ENCODE peak calls at places on chromosomes 1 and 21, in eight cellular contexts. One of them, this sample, is unnamed.

GRCh38 chr1:150562384-150563339 is 13.5 kb downstream of the ADAMTSL4 start:
- DNase-seq in non-pigmented ciliary epithelial cell: no peak
- DNase-seq in nucleus accumbens: no peak
- DNase-seq in retina: no peak
- DNase-seq in heart right ventricle: no peak
- DNase-seq in CD8-positive, alpha-beta memory T cell: peak
- DNase-seq in DMS 273 treated with DMSO at 0.1 percent for 48 hours: no peak
- DNase-seq in mesenteric fat pad: no peak
- DNase-seq in this sample: no peak

GRCh38 chr1:204826970-204827369 is 43.7 kb upstream of the NFASC start:
- DNase-seq in non-pigmented ciliary epithelial cell: no peak
- DNase-seq in nucleus accumbens: peak
- DNase-seq in retina: no peak
- DNase-seq in heart right ventricle: no peak
- DNase-seq in CD8-positive, alpha-beta memory T cell: no peak
- DNase-seq in DMS 273 treated with DMSO at 0.1 percent for 48 hours: no peak
- DNase-seq in mesenteric fat pad: no peak
- DNase-seq in this sample: no peak

GRCh38 chr1:27592600-27593340 is 11.2 kb downstream of the AHDC1 start:
- DNase-seq in non-pigmented ciliary epithelial cell: no peak
- DNase-seq in nucleus accumbens: no peak
- DNase-seq in retina: peak
- DNase-seq in heart right ventricle: no peak
- DNase-seq in CD8-positive, alpha-beta memory T cell: no peak
- DNase-seq in DMS 273 treated with DMSO at 0.1 percent for 48 hours: no peak
- DNase-seq in mesenteric fat pad: no peak
- DNase-seq in this sample: no peak

GRCh38 chr1:1048765-1049164 is 25.3 kb downstream of the RNF223 start:
- DNase-seq in non-pigmented ciliary epithelial cell: no peak
- DNase-seq in nucleus accumbens: no peak
- DNase-seq in retina: no peak
- DNase-seq in heart right ventricle: no peak
- DNase-seq in CD8-positive, alpha-beta memory T cell: no peak
- DNase-seq in DMS 273 treated with DMSO at 0.1 percent for 48 hours: no peak
- DNase-seq in mesenteric fat pad: no peak
- DNase-seq in this sample: no peak

GRCh38 chr1:176954242-176954641 is 210.3 kb downstream of the ASTN1 start:
- DNase-seq in non-pigmented ciliary epithelial cell: no peak
- DNase-seq in nucleus accumbens: no peak
- DNase-seq in retina: no peak
- DNase-seq in heart right ventricle: no peak
- DNase-seq in CD8-positive, alpha-beta memory T cell: no peak
- DNase-seq in DMS 273 treated with DMSO at 0.1 percent for 48 hours: no peak
- DNase-seq in mesenteric fat pad: no peak
- DNase-seq in this sample: no peak

GRCh38 chr1:19771350-19771749 is 28.4 kb downstream of the TMCO4 start:
- DNase-seq in non-pigmented ciliary epithelial cell: no peak
- DNase-seq in nucleus accumbens: no peak
- DNase-seq in retina: no peak
- DNase-seq in heart right ventricle: no peak
- DNase-seq in CD8-positive, alpha-beta memory T cell: no peak
- DNase-seq in DMS 273 treated with DMSO at 0.1 percent for 48 hours: no peak
- DNase-seq in mesenteric fat pad: no peak
- DNase-seq in this sample: no peak

GRCh38 chr1:205813755-205814058 is 709 bp upstream of the SLC41A1 start:
- DNase-seq in non-pigmented ciliary epithelial cell: no peak
- DNase-seq in nucleus accumbens: no peak
- DNase-seq in retina: no peak
- DNase-seq in heart right ventricle: no peak
- DNase-seq in CD8-positive, alpha-beta memory T cell: no peak
- DNase-seq in DMS 273 treated with DMSO at 0.1 percent for 48 hours: no peak
- DNase-seq in mesenteric fat pad: no peak
- DNase-seq in this sample: peak

GRCh38 chr1:184158911-184159701 is 107.6 kb downstream of the TSEN15 start:
- DNase-seq in non-pigmented ciliary epithelial cell: no peak
- DNase-seq in nucleus accumbens: no peak
- DNase-seq in retina: no peak
- DNase-seq in heart right ventricle: no peak
- DNase-seq in CD8-positive, alpha-beta memory T cell: no peak
- DNase-seq in DMS 273 treated with DMSO at 0.1 percent for 48 hours: no peak
- DNase-seq in mesenteric fat pad: no peak
- DNase-seq in this sample: no peak

GRCh38 chr21:36753556-36753955 is 54.6 kb downstream of the SIM2 start:
- DNase-seq in non-pigmented ciliary epithelial cell: peak
- DNase-seq in nucleus accumbens: no peak
- DNase-seq in retina: no peak
- DNase-seq in heart right ventricle: no peak
- DNase-seq in CD8-positive, alpha-beta memory T cell: no peak
- DNase-seq in DMS 273 treated with DMSO at 0.1 percent for 48 hours: no peak
- DNase-seq in mesenteric fat pad: no peak
- DNase-seq in this sample: peak

GRCh38 chr1:40661678-40662077 is 3.8 kb downstream of the RIMS3 start:
- DNase-seq in non-pigmented ciliary epithelial cell: no peak
- DNase-seq in nucleus accumbens: no peak
- DNase-seq in retina: no peak
- DNase-seq in heart right ventricle: no peak
- DNase-seq in CD8-positive, alpha-beta memory T cell: no peak
- DNase-seq in DMS 273 treated with DMSO at 0.1 percent for 48 hours: no peak
- DNase-seq in mesenteric fat pad: no peak
- DNase-seq in this sample: no peak

GRCh38 chr1:161305872-161306519 is 3.8 kb downstream of the MPZ start:
- DNase-seq in non-pigmented ciliary epithelial cell: no peak
- DNase-seq in nucleus accumbens: peak
- DNase-seq in retina: peak
- DNase-seq in heart right ventricle: peak
- DNase-seq in CD8-positive, alpha-beta memory T cell: peak
- DNase-seq in DMS 273 treated with DMSO at 0.1 percent for 48 hours: no peak
- DNase-seq in mesenteric fat pad: peak
- DNase-seq in this sample: peak

GRCh38 chr1:228794173-228794572 is 58.9 kb downstream of the RHOU start:
- DNase-seq in non-pigmented ciliary epithelial cell: no peak
- DNase-seq in nucleus accumbens: no peak
- DNase-seq in retina: no peak
- DNase-seq in heart right ventricle: no peak
- DNase-seq in CD8-positive, alpha-beta memory T cell: peak
- DNase-seq in DMS 273 treated with DMSO at 0.1 percent for 48 hours: no peak
- DNase-seq in mesenteric fat pad: no peak
- DNase-seq in this sample: peak

GRCh38 chr1:41882068-41882477 is 36.6 kb downstream of the HIVEP3 start:
- DNase-seq in non-pigmented ciliary epithelial cell: no peak
- DNase-seq in nucleus accumbens: no peak
- DNase-seq in retina: no peak
- DNase-seq in heart right ventricle: no peak
- DNase-seq in CD8-positive, alpha-beta memory T cell: no peak
- DNase-seq in DMS 273 treated with DMSO at 0.1 percent for 48 hours: no peak
- DNase-seq in mesenteric fat pad: peak
- DNase-seq in this sample: no peak

GRCh38 chr1:214404154-214404553 is 123.2 kb downstream of the SMYD2 start:
- DNase-seq in non-pigmented ciliary epithelial cell: peak
- DNase-seq in nucleus accumbens: no peak
- DNase-seq in retina: no peak
- DNase-seq in heart right ventricle: no peak
- DNase-seq in CD8-positive, alpha-beta memory T cell: no peak
- DNase-seq in DMS 273 treated with DMSO at 0.1 percent for 48 hours: no peak
- DNase-seq in mesenteric fat pad: no peak
- DNase-seq in this sample: peak

GRCh38 chr1:86429830-86430229 is 5.9 kb downstream of the CLCA2 start:
- DNase-seq in non-pigmented ciliary epithelial cell: peak
- DNase-seq in nucleus accumbens: no peak
- DNase-seq in retina: no peak
- DNase-seq in heart right ventricle: peak
- DNase-seq in CD8-positive, alpha-beta memory T cell: no peak
- DNase-seq in DMS 273 treated with DMSO at 0.1 percent for 48 hours: no peak
- DNase-seq in mesenteric fat pad: no peak
- DNase-seq in this sample: peak

GRCh38 chr1:160362168-160362941 is 4.5 kb upstream of the NHLH1 start:
- DNase-seq in non-pigmented ciliary epithelial cell: no peak
- DNase-seq in nucleus accumbens: no peak
- DNase-seq in retina: peak
- DNase-seq in heart right ventricle: no peak
- DNase-seq in CD8-positive, alpha-beta memory T cell: no peak
- DNase-seq in DMS 273 treated with DMSO at 0.1 percent for 48 hours: peak
- DNase-seq in mesenteric fat pad: no peak
- DNase-seq in this sample: no peak

GRCh38 chr21:45054927-45055612 is 19.3 kb upstream of the ADARB1 start:
- DNase-seq in non-pigmented ciliary epithelial cell: no peak
- DNase-seq in nucleus accumbens: no peak
- DNase-seq in retina: peak
- DNase-seq in heart right ventricle: no peak
- DNase-seq in CD8-positive, alpha-beta memory T cell: no peak
- DNase-seq in DMS 273 treated with DMSO at 0.1 percent for 48 hours: no peak
- DNase-seq in mesenteric fat pad: peak
- DNase-seq in this sample: no peak

GRCh38 chr1:17607644-17608581 is 68.4 kb downstream of the ARHGEF10L start:
- DNase-seq in non-pigmented ciliary epithelial cell: no peak
- DNase-seq in nucleus accumbens: no peak
- DNase-seq in retina: no peak
- DNase-seq in heart right ventricle: no peak
- DNase-seq in CD8-positive, alpha-beta memory T cell: no peak
- DNase-seq in DMS 273 treated with DMSO at 0.1 percent for 48 hours: no peak
- DNase-seq in mesenteric fat pad: no peak
- DNase-seq in this sample: no peak

GRCh38 chr1:244046907-244047738 is 4.0 kb upstream of the ZBTB18 start:
- DNase-seq in non-pigmented ciliary epithelial cell: no peak
- DNase-seq in nucleus accumbens: no peak
- DNase-seq in retina: peak
- DNase-seq in heart right ventricle: no peak
- DNase-seq in CD8-positive, alpha-beta memory T cell: peak
- DNase-seq in DMS 273 treated with DMSO at 0.1 percent for 48 hours: peak
- DNase-seq in mesenteric fat pad: no peak
- DNase-seq in this sample: peak

GRCh38 chr1:30525980-30526651 is 197.3 kb downstream of the MATN1 start:
- DNase-seq in non-pigmented ciliary epithelial cell: peak
- DNase-seq in nucleus accumbens: no peak
- DNase-seq in retina: no peak
- DNase-seq in heart right ventricle: peak
- DNase-seq in CD8-positive, alpha-beta memory T cell: no peak
- DNase-seq in DMS 273 treated with DMSO at 0.1 percent for 48 hours: peak
- DNase-seq in mesenteric fat pad: peak
- DNase-seq in this sample: peak

GRCh38 chr1:95650631-95651030 is 416.6 kb downstream of the RWDD3 start:
- DNase-seq in non-pigmented ciliary epithelial cell: no peak
- DNase-seq in nucleus accumbens: no peak
- DNase-seq in retina: no peak
- DNase-seq in heart right ventricle: no peak
- DNase-seq in CD8-positive, alpha-beta memory T cell: no peak
- DNase-seq in DMS 273 treated with DMSO at 0.1 percent for 48 hours: no peak
- DNase-seq in mesenteric fat pad: no peak
- DNase-seq in this sample: no peak

GRCh38 chr21:37899141-37899540 is 17.1 kb downstream of the KCNJ6 start:
- DNase-seq in non-pigmented ciliary epithelial cell: no peak
- DNase-seq in nucleus accumbens: no peak
- DNase-seq in retina: no peak
- DNase-seq in heart right ventricle: no peak
- DNase-seq in CD8-positive, alpha-beta memory T cell: no peak
- DNase-seq in DMS 273 treated with DMSO at 0.1 percent for 48 hours: no peak
- DNase-seq in mesenteric fat pad: no peak
- DNase-seq in this sample: no peak

GRCh38 chr21:41068411-41069304 is 99.3 kb upstream of the BACE2 start:
- DNase-seq in non-pigmented ciliary epithelial cell: peak
- DNase-seq in nucleus accumbens: peak
- DNase-seq in retina: peak
- DNase-seq in heart right ventricle: peak
- DNase-seq in CD8-positive, alpha-beta memory T cell: peak
- DNase-seq in DMS 273 treated with DMSO at 0.1 percent for 48 hours: peak
- DNase-seq in mesenteric fat pad: peak
- DNase-seq in this sample: peak

GRCh38 chr21:32747396-32747795 is 19.6 kb upstream of the SYNJ1 start:
- DNase-seq in non-pigmented ciliary epithelial cell: no peak
- DNase-seq in nucleus accumbens: no peak
- DNase-seq in retina: no peak
- DNase-seq in heart right ventricle: no peak
- DNase-seq in CD8-positive, alpha-beta memory T cell: no peak
- DNase-seq in DMS 273 treated with DMSO at 0.1 percent for 48 hours: no peak
- DNase-seq in mesenteric fat pad: no peak
- DNase-seq in this sample: no peak

GRCh38 chr1:67675800-67676199 is 9.2 kb upstream of the GADD45A start:
- DNase-seq in non-pigmented ciliary epithelial cell: no peak
- DNase-seq in nucleus accumbens: no peak
- DNase-seq in retina: no peak
- DNase-seq in heart right ventricle: no peak
- DNase-seq in CD8-positive, alpha-beta memory T cell: no peak
- DNase-seq in DMS 273 treated with DMSO at 0.1 percent for 48 hours: peak
- DNase-seq in mesenteric fat pad: no peak
- DNase-seq in this sample: no peak

GRCh38 chr1:65495137-65495536 is 74.7 kb downstream of the LEPR start:
- DNase-seq in non-pigmented ciliary epithelial cell: no peak
- DNase-seq in nucleus accumbens: no peak
- DNase-seq in retina: no peak
- DNase-seq in heart right ventricle: no peak
- DNase-seq in CD8-positive, alpha-beta memory T cell: no peak
- DNase-seq in DMS 273 treated with DMSO at 0.1 percent for 48 hours: peak
- DNase-seq in mesenteric fat pad: no peak
- DNase-seq in this sample: no peak

GRCh38 chr1:228394571-228395394 is 11.9 kb downstream of the TRIM11 start:
- DNase-seq in non-pigmented ciliary epithelial cell: no peak
- DNase-seq in nucleus accumbens: no peak
- DNase-seq in retina: no peak
- DNase-seq in heart right ventricle: no peak
- DNase-seq in CD8-positive, alpha-beta memory T cell: no peak
- DNase-seq in DMS 273 treated with DMSO at 0.1 percent for 48 hours: no peak
- DNase-seq in mesenteric fat pad: peak
- DNase-seq in this sample: no peak

GRCh38 chr1:241600496-241600901 is 39.7 kb downstream of the CHML start:
- DNase-seq in non-pigmented ciliary epithelial cell: no peak
- DNase-seq in nucleus accumbens: no peak
- DNase-seq in retina: no peak
- DNase-seq in heart right ventricle: no peak
- DNase-seq in CD8-positive, alpha-beta memory T cell: no peak
- DNase-seq in DMS 273 treated with DMSO at 0.1 percent for 48 hours: no peak
- DNase-seq in mesenteric fat pad: no peak
- DNase-seq in this sample: peak

GRCh38 chr21:28822882-28823335 is 169.8 kb downstream of the LTN1 start:
- DNase-seq in non-pigmented ciliary epithelial cell: no peak
- DNase-seq in nucleus accumbens: no peak
- DNase-seq in retina: no peak
- DNase-seq in heart right ventricle: peak
- DNase-seq in CD8-positive, alpha-beta memory T cell: no peak
- DNase-seq in DMS 273 treated with DMSO at 0.1 percent for 48 hours: no peak
- DNase-seq in mesenteric fat pad: no peak
- DNase-seq in this sample: no peak

GRCh38 chr1:116472431-116472961 is 98.3 kb downstream of the CD58 start:
- DNase-seq in non-pigmented ciliary epithelial cell: no peak
- DNase-seq in nucleus accumbens: no peak
- DNase-seq in retina: no peak
- DNase-seq in heart right ventricle: no peak
- DNase-seq in CD8-positive, alpha-beta memory T cell: no peak
- DNase-seq in DMS 273 treated with DMSO at 0.1 percent for 48 hours: no peak
- DNase-seq in mesenteric fat pad: no peak
- DNase-seq in this sample: peak

GRCh38 chr1:192726820-192727504 is 81.9 kb upstream of the RGS2 start:
- DNase-seq in non-pigmented ciliary epithelial cell: no peak
- DNase-seq in nucleus accumbens: no peak
- DNase-seq in retina: no peak
- DNase-seq in heart right ventricle: no peak
- DNase-seq in CD8-positive, alpha-beta memory T cell: no peak
- DNase-seq in DMS 273 treated with DMSO at 0.1 percent for 48 hours: no peak
- DNase-seq in mesenteric fat pad: no peak
- DNase-seq in this sample: no peak

GRCh38 chr1:181189691-181190361 is 101.3 kb downstream of the IER5 start:
- DNase-seq in non-pigmented ciliary epithelial cell: no peak
- DNase-seq in nucleus accumbens: peak
- DNase-seq in retina: peak
- DNase-seq in heart right ventricle: peak
- DNase-seq in CD8-positive, alpha-beta memory T cell: peak
- DNase-seq in DMS 273 treated with DMSO at 0.1 percent for 48 hours: no peak
- DNase-seq in mesenteric fat pad: peak
- DNase-seq in this sample: no peak

GRCh38 chr1:230271396-230272035 is 154.6 kb downstream of the PGBD5 start:
- DNase-seq in non-pigmented ciliary epithelial cell: no peak
- DNase-seq in nucleus accumbens: no peak
- DNase-seq in retina: no peak
- DNase-seq in heart right ventricle: no peak
- DNase-seq in CD8-positive, alpha-beta memory T cell: no peak
- DNase-seq in DMS 273 treated with DMSO at 0.1 percent for 48 hours: no peak
- DNase-seq in mesenteric fat pad: no peak
- DNase-seq in this sample: no peak

GRCh38 chr21:45120975-45121374 is 46.6 kb downstream of the ADARB1 start:
- DNase-seq in non-pigmented ciliary epithelial cell: no peak
- DNase-seq in nucleus accumbens: no peak
- DNase-seq in retina: no peak
- DNase-seq in heart right ventricle: no peak
- DNase-seq in CD8-positive, alpha-beta memory T cell: no peak
- DNase-seq in DMS 273 treated with DMSO at 0.1 percent for 48 hours: no peak
- DNase-seq in mesenteric fat pad: no peak
- DNase-seq in this sample: no peak